ENCODE peak calls at places on chromosomes 2 and 18, in seven cellular contexts. H is HCT116, Z is HepG2, Q is H1, U is GM12878, N is SK-N-SH, F is K562. A is an unnamed sample.

GRCh38 chr18:49055787-49056186 is 105.0 kb upstream of the SMAD7 start:
- DNase-seq in F (peak; percentile 24), Z (no peak), N (no peak), Q (no peak), H (no peak), U (peak; percentile 5), A (no peak)

GRCh38 chr2:126643431-126643830 is 12.5 kb upstream of the GYPC start:
- DNase-seq in Q (peak; percentile 48), F (no peak), Z (no peak), N (no peak), H (no peak), U (no peak), A (no peak)

GRCh38 chr2:174708713-174709112 is 55.6 kb downstream of the CHRNA1 start:
- DNase-seq in Q (no peak), H (no peak), Z (no peak), U (no peak), F (no peak), N (no peak), A (no peak)

GRCh38 chr2:218272531-218273212 is 2.4 kb downstream of the PNKD start:
- DNase-seq in Q (peak; percentile 86), Z (peak; percentile 84), U (peak; percentile 59), H (peak; percentile 85), F (peak; percentile 69), N (peak; percentile 79), A (peak; percentile 76)

GRCh38 chr2:135585586-135585985 is 54.3 kb downstream of the R3HDM1 start:
- DNase-seq in H (no peak), F (no peak), Z (no peak), N (no peak), U (no peak), Q (no peak), A (no peak)

GRCh38 chr2:127695491-127696472 is 5.5 kb upstream of the SFT2D3 start:
- DNase-seq in N (peak; percentile 90), F (no peak), Z (no peak), H (peak; percentile 27), U (no peak), Q (peak; percentile 82), A (no peak)

GRCh38 chr2:3628241-3628679 is 29.7 kb upstream of the ALLC start:
- DNase-seq in Z (no peak), N (no peak), Q (peak; percentile 44), F (no peak), H (no peak), U (no peak), A (no peak)

GRCh38 chr18:48073231-48073930 is 142.9 kb upstream of the SMAD2 start:
- DNase-seq in Z (no peak), U (no peak), N (peak; percentile 87), H (no peak), F (no peak), Q (no peak), A (no peak)

GRCh38 chr2:95267458-95268207 is 6.6 kb upstream of the PROM2 start:
- DNase-seq in H (no peak), N (no peak), F (no peak), U (no peak), Q (peak; percentile 30), Z (no peak), A (no peak)

GRCh38 chr2:181444654-181445053 is 12.5 kb upstream of the ITGA4 start:
- DNase-seq in H (no peak), Q (no peak), N (no peak), F (no peak), Z (no peak), U (no peak), A (no peak)

GRCh38 chr2:8534729-8535397 is 147.0 kb upstream of the ID2 start:
- DNase-seq in U (no peak), Z (peak; percentile 48), N (peak; percentile 74), H (no peak), Q (no peak), F (peak; percentile 49), A (no peak)

GRCh38 chr2:193222456-193222855 is 1027.7 kb upstream of the TMEFF2 start:
- DNase-seq in H (no peak), Z (no peak), F (no peak), U (no peak), N (no peak), Q (no peak), A (no peak)

GRCh38 chr2:1673160-1673944 is 71.0 kb downstream of the PXDN start:
- DNase-seq in Z (no peak), U (no peak), Q (no peak), H (no peak), N (no peak), F (no peak), A (no peak)

GRCh38 chr2:78439122-78439521 is 586.4 kb upstream of the REG3G start:
- DNase-seq in N (no peak), F (no peak), U (no peak), Q (no peak), Z (no peak), H (no peak), A (no peak)

GRCh38 chr18:54950221-54950620 is 9.0 kb downstream of the CCDC68 start:
- DNase-seq in F (no peak), N (no peak), H (peak; percentile 26), Z (peak; percentile 36), Q (no peak), U (no peak), A (no peak)

GRCh38 chr18:7066965-7067555 is 50.5 kb downstream of the LAMA1 start:
- DNase-seq in H (no peak), N (no peak), Q (no peak), Z (no peak), U (no peak), F (no peak), A (no peak)

GRCh38 chr2:226698671-226699070 is 100.9 kb downstream of the IRS1 start:
- DNase-seq in N (no peak), Z (no peak), H (no peak), F (no peak), U (no peak), Q (no peak), A (no peak)

GRCh38 chr2:178008636-178009289 is 63.8 kb downstream of the PDE11A start:
- DNase-seq in N (peak; percentile 65), F (no peak), Q (no peak), U (no peak), Z (no peak), H (no peak), A (no peak)

GRCh38 chr2:239691720-239692119 is 290.9 kb upstream of the HDAC4 start:
- DNase-seq in Z (no peak), U (no peak), H (no peak), F (no peak), N (no peak), Q (no peak), A (no peak)

GRCh38 chr2:233620204-233620603 is 2.8 kb downstream of the UGT1A8 start:
- DNase-seq in Z (no peak), U (no peak), H (no peak), N (no peak), Q (no peak), F (no peak), A (no peak)

GRCh38 chr2:236769981-236770671 is 200.5 kb downstream of the ACKR3 start:
- DNase-seq in N (no peak), H (no peak), F (no peak), U (no peak), Q (no peak), Z (no peak), A (peak; percentile 35)

GRCh38 chr2:98759338-98759737 is 28.4 kb upstream of the MGAT4A start:
- DNase-seq in F (no peak), N (no peak), Q (no peak), U (no peak), Z (no peak), H (no peak), A (no peak)

GRCh38 chr2:20216130-20217025 is 8.6 kb downstream of the SDC1 start:
- DNase-seq in N (no peak), Z (no peak), U (no peak), F (no peak), H (no peak), Q (no peak), A (no peak)
- H3K4me3 ChIP-seq in N (no peak overlapping the region), Z (peak overlapping the region; percentile 51), U (no peak overlapping the region), F (no peak overlapping the region), H (no peak overlapping the region), Q (no peak overlapping the region), A (no peak overlapping the region)

DNA sequence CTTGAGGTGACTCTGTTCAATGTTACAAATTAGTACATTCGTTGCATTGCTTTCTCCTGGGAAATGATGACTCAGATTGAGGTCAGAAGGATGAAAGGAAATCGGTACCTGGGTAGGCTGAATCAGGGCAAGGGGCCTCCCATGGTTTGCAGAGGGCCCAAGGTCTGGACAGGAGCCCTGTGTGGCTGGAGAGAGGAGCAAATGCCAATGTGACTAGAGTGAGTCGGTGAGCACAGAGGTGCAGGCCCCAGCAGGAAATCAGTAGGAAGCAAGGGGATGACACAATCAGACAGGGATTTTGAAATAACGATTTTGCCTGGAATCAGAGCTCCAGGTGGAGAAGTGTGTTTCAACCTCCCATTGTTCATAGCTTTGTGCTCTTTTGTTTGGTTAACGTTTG is 118.9 kb downstream of the CCDC102B start:
- DNase-seq in U (no peak), N (no peak), H (peak; percentile 54), F (no peak), Z (peak; percentile 46), Q (no peak), A (no peak)
- TF ChIP-seq YY1 in U (no peak), N (no peak), H (no peak), F (no peak), Z (no peak), Q (no peak), A (no peak)

GRCh38 chr2:216002274-216002673 is 11.1 kb downstream of the MREG start:
- DNase-seq in H (no peak), Z (no peak), U (no peak), N (no peak), Q (no peak), F (no peak), A (no peak)

GRCh38 chr2:216002693-216003092 is 10.7 kb downstream of the MREG start:
- DNase-seq in F (no peak), H (no peak), Z (no peak), N (no peak), U (no peak), Q (no peak), A (no peak)

GRCh38 chr2:216001201-216001600 is 12.2 kb downstream of the MREG start:
- DNase-seq in F (no peak), U (no peak), Z (no peak), H (no peak), N (no peak), Q (no peak), A (no peak)

GRCh38 chr2:216003876-216004275 is 9.5 kb downstream of the MREG start:
- DNase-seq in N (no peak), Q (no peak), H (no peak), F (no peak), Z (no peak), U (no peak), A (no peak)

DNA sequence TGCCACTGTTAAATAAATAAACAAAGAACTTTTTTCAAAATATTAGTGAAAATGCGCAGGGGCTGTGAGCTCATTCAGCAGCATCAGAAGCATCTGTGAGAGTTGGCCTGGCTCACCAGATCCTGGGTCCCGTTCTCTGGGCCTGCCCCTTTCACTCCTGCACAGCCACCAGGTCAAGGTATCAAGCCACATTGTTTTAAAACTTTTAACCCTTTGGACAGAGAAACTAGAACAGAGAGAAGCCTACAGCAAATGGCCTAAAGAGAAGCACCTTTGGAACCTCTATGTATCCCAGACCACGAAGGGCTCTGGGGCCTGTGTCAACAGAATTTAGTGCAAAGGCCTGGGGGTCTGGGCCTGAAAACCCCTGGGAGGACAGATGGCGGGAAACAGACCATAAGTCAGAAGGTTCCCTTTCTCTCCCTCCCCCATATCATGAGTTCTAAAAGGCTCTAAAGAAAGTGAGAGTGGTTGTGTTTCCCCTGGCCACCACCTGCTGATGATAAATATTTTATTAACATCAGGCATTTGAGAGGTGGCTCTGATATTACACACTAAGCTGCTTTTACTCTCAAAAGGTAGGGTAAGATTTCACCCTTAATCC is 11.6 kb downstream of the MREG start:
- DNase-seq in U (no peak), F (no peak), Q (no peak), N (no peak), Z (no peak), H (no peak), A (no peak)
- H3K4me3 ChIP-seq in U (peak overlapping the region; percentile 49), F (no peak overlapping the region), Q (no peak overlapping the region), N (no peak overlapping the region), Z (no peak overlapping the region), H (no peak overlapping the region), A (no peak overlapping the region)

GRCh38 chr2:15939854-15940660 is at the start of gene MYCN:
- DNase-seq in Z (peak; percentile 41), Q (peak; percentile 89), N (peak; percentile 89), U (no peak), H (no peak), F (no peak), A (peak; percentile 95)
- TF ChIP-seq YY1 in Z (peak; percentile 51), Q (peak; percentile 45), N (no peak), U (no peak), H (peak; percentile 11), F (no peak), A (no peak)